ENCODE peak calls at places on chromosomes 12 and 14, in four cellular contexts. One of them, this sample, is unnamed.

GRCh38 chr12:46360370-46360769 is 12.2 kb downstream of the SLC38A2 start:
- DNase-seq in thyroid gland: no peak
- DNase-seq in AG04450: no peak
- DNase-seq in SK-N-SH: no peak
- DNase-seq in this sample: no peak

GRCh38 chr12:57754411-57755193 is at the start of gene MARCHF9:
- DNase-seq in AG04450: no peak
- DNase-seq in thyroid gland: peak; percentile 87
- DNase-seq in SK-N-SH: peak; percentile 87
- DNase-seq in this sample: no peak

GRCh38 chr12:57134949-57135348 is 6.7 kb downstream of the LRP1 start:
- DNase-seq in thyroid gland: no peak
- DNase-seq in AG04450: no peak
- DNase-seq in SK-N-SH: no peak
- DNase-seq in this sample: no peak

GRCh38 chr14:98634043-98634820 is 637.8 kb downstream of the BCL11B start:
- DNase-seq in AG04450: no peak
- DNase-seq in SK-N-SH: no peak
- DNase-seq in thyroid gland: no peak
- DNase-seq in this sample: no peak

GRCh38 chr12:104115587-104115975 is 22.4 kb downstream of the NFYB start:
- DNase-seq in AG04450: no peak
- DNase-seq in thyroid gland: peak; percentile 13
- DNase-seq in SK-N-SH: no peak
- DNase-seq in this sample: no peak

GRCh38 chr14:106060576-106060975 is 534.2 kb downstream of the TMEM121 start:
- DNase-seq in thyroid gland: no peak
- DNase-seq in AG04450: no peak
- DNase-seq in SK-N-SH: no peak
- DNase-seq in this sample: no peak

GRCh38 chr12:26062566-26062965 is 62.3 kb downstream of the BHLHE41 start:
- DNase-seq in thyroid gland: no peak
- DNase-seq in SK-N-SH: no peak
- DNase-seq in AG04450: peak; percentile 7
- DNase-seq in this sample: no peak

GRCh38 chr12:47307680-47308399 is 228.1 kb upstream of the AMIGO2 start:
- DNase-seq in SK-N-SH: peak; percentile 19
- DNase-seq in thyroid gland: peak; percentile 53
- DNase-seq in AG04450: peak; percentile 23
- DNase-seq in this sample: peak; percentile 84

GRCh38 chr14:42428996-42429395 is 822.3 kb downstream of the LRFN5 start:
- DNase-seq in AG04450: no peak
- DNase-seq in thyroid gland: no peak
- DNase-seq in SK-N-SH: no peak
- DNase-seq in this sample: no peak

GRCh38 chr12:401235-402126 is at the start of gene CCDC77:
- DNase-seq in thyroid gland: peak; percentile 89
- DNase-seq in SK-N-SH: peak; percentile 95
- DNase-seq in AG04450: peak; percentile 70
- DNase-seq in this sample: peak; percentile 94

GRCh38 chr12:97944576-97944975 is 482.0 kb downstream of the RMST start:
- DNase-seq in SK-N-SH: no peak
- DNase-seq in AG04450: no peak
- DNase-seq in thyroid gland: no peak
- DNase-seq in this sample: no peak

GRCh38 chr14:105141486-105142281 is 26.9 kb downstream of the JAG2 start:
- DNase-seq in SK-N-SH: no peak
- DNase-seq in thyroid gland: no peak
- DNase-seq in AG04450: no peak
- DNase-seq in this sample: no peak

GRCh38 chr12:124044809-124045321 is 71.8 kb downstream of the ZNF664 start:
- DNase-seq in thyroid gland: no peak
- DNase-seq in SK-N-SH: no peak
- DNase-seq in AG04450: no peak
- DNase-seq in this sample: no peak

GRCh38 chr12:86730233-86730632 is 474.0 kb upstream of the MGAT4C start:
- DNase-seq in thyroid gland: no peak
- DNase-seq in AG04450: no peak
- DNase-seq in SK-N-SH: no peak
- DNase-seq in this sample: no peak

GRCh38 chr12:60262378-60262777 is 666.5 kb downstream of the SLC16A7 start:
- DNase-seq in thyroid gland: no peak
- DNase-seq in AG04450: no peak
- DNase-seq in SK-N-SH: no peak
- DNase-seq in this sample: no peak

GRCh38 chr14:67263499-67264149 is 22.4 kb downstream of the PALS1 start:
- DNase-seq in thyroid gland: no peak
- DNase-seq in AG04450: peak; percentile 55
- DNase-seq in SK-N-SH: no peak
- DNase-seq in this sample: no peak

GRCh38 chr14:51562816-51563215 is 88.9 kb upstream of the FRMD6 start:
- DNase-seq in AG04450: no peak
- DNase-seq in SK-N-SH: no peak
- DNase-seq in thyroid gland: no peak
- DNase-seq in this sample: no peak

GRCh38 chr14:22667881-22668280 is 23.7 kb upstream of the OR6J1 start:
- DNase-seq in thyroid gland: no peak
- DNase-seq in SK-N-SH: no peak
- DNase-seq in AG04450: no peak
- DNase-seq in this sample: no peak

GRCh38 chr12:77166711-77167110 is 101.3 kb upstream of the E2F7 start:
- DNase-seq in AG04450: no peak
- DNase-seq in thyroid gland: no peak
- DNase-seq in SK-N-SH: no peak
- DNase-seq in this sample: no peak

GRCh38 chr12:131865196-131865875 is 29.1 kb upstream of the ULK1 start:
- DNase-seq in thyroid gland: no peak
- DNase-seq in SK-N-SH: peak; percentile 16
- DNase-seq in AG04450: no peak
- DNase-seq in this sample: no peak

GRCh38 chr12:54384591-54385041 is at the start of gene ZNF385A:
- DNase-seq in thyroid gland: peak; percentile 45
- DNase-seq in SK-N-SH: no peak
- DNase-seq in AG04450: no peak
- DNase-seq in this sample: no peak

DNA sequence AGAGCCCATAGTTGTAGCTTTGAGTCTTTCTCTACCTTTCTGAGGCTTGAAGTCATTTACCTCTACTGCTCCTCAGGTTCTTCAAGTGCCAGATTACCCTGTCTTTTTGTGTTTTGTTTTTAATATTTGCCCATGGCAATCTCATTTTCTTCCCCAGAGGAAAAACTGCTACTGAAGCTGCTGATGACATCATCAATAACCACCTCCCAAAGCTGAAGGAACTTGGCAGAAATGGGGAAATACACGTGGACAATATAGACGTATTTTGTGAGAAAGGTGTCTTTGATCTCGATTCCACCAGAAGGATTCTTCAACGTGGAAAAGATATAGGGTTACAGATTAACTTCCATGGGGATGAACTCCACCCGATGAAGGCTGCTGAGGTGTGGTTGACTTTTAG is 17.1 kb downstream of the AMDHD1 start:
- DNase-seq in thyroid gland: no peak
- DNase-seq in AG04450: no peak
- DNase-seq in SK-N-SH: no peak
- DNase-seq in this sample: no peak
- H3K27ac ChIP-seq in thyroid gland: no peak overlapping the region
- H3K27ac ChIP-seq in AG04450: no peak overlapping the region
- H3K27ac ChIP-seq in SK-N-SH: no peak overlapping the region
- H3K27ac ChIP-seq in this sample: no peak overlapping the region

GRCh38 chr14:24390696-24391468 is 7.9 kb upstream of the NYNRIN start:
- DNase-seq in AG04450: no peak
- DNase-seq in SK-N-SH: no peak
- DNase-seq in thyroid gland: no peak
- DNase-seq in this sample: no peak

GRCh38 chr14:24394275-24394674 is 4.5 kb upstream of the NYNRIN start:
- DNase-seq in AG04450: no peak
- DNase-seq in SK-N-SH: no peak
- DNase-seq in thyroid gland: no peak
- DNase-seq in this sample: no peak

GRCh38 chr14:24395609-24396580 is 2.9 kb upstream of the NYNRIN start:
- DNase-seq in SK-N-SH: no peak
- DNase-seq in thyroid gland: peak; percentile 52
- DNase-seq in AG04450: no peak
- DNase-seq in this sample: no peak

GRCh38 chr14:24389266-24389855 is 9.4 kb upstream of the NYNRIN start:
- DNase-seq in SK-N-SH: no peak
- DNase-seq in AG04450: no peak
- DNase-seq in thyroid gland: no peak
- DNase-seq in this sample: no peak

DNA sequence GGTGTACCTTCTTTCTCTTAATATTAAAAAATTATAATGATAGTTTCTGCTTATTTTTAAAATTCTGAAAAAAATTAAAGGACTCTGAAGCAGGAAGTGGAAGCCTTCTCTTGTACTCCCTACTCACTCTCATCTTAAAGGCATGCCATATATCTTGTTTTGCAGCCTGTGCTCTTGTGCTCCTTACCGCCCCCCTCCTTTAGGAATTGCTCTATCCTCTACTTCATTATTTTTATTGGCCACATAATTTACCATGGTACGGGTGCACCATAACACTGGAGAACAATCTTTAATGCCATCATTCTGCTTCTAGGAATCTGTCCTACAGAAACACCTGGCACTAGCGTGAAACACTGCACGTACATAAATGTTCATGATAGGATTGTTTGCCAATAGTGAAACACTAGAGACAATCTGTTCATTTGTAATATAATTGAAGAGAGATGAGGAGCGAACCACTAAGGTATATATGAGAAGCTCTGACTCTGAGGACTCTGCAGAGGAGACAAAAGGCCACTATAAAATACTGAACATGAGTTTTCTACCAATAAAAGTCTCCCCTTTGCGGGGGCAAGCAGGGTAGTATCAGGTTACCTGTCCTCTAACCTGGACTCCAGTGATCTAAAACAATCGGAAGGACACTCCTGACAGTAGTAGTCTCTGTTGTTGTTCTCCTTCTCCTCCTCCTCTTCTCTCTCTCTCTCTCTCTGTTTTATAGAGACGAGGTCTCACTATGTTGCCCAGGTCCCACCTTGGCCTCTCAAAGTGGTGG is 6.3 kb upstream of the NYNRIN start:
- DNase-seq in SK-N-SH: no peak
- DNase-seq in thyroid gland: no peak
- DNase-seq in AG04450: no peak
- DNase-seq in this sample: peak; percentile 73
- TF ChIP-seq CTCF in SK-N-SH: peak; percentile 42
- TF ChIP-seq CTCF in thyroid gland: no peak
- TF ChIP-seq CTCF in AG04450: peak; percentile 36
- TF ChIP-seq CTCF in this sample: peak; percentile 33

GRCh38 chr14:93114713-93115068 is 1.0 kb downstream of the ITPK1 start:
- DNase-seq in SK-N-SH: no peak
- DNase-seq in thyroid gland: peak; percentile 41
- DNase-seq in AG04450: no peak
- DNase-seq in this sample: no peak
- H3K27ac ChIP-seq in SK-N-SH: peak overlapping the region; percentile 68
- H3K27ac ChIP-seq in thyroid gland: peak overlapping the region; percentile 96
- H3K27ac ChIP-seq in AG04450: no peak overlapping the region
- H3K27ac ChIP-seq in this sample: no peak overlapping the region

GRCh38 chr14:86858043-86858442 is 1134.9 kb downstream of the GALC start:
- DNase-seq in thyroid gland: no peak
- DNase-seq in AG04450: no peak
- DNase-seq in SK-N-SH: no peak
- DNase-seq in this sample: no peak

GRCh38 chr14:86847176-86847575 is 1145.8 kb downstream of the GALC start:
- DNase-seq in SK-N-SH: no peak
- DNase-seq in thyroid gland: no peak
- DNase-seq in AG04450: no peak
- DNase-seq in this sample: no peak

GRCh38 chr14:86852530-86852929 is 1140.5 kb downstream of the GALC start:
- DNase-seq in SK-N-SH: no peak
- DNase-seq in thyroid gland: no peak
- DNase-seq in AG04450: peak; percentile 42
- DNase-seq in this sample: no peak
- TF ChIP-seq CTCF in SK-N-SH: no peak
- TF ChIP-seq CTCF in thyroid gland: no peak
- TF ChIP-seq CTCF in AG04450: no peak
- TF ChIP-seq CTCF in this sample: no peak

This sample was measured in cardiac muscle cell.